ENCODE peak calls at places on chromosomes 4 and X, in ten cellular contexts. One of them, this sample, is unnamed.

GRCh38 chr4:9947168-9948062 is 73.9 kb downstream of the SLC2A9 start:
- DNase-seq in hypothalamus: no peak
- DNase-seq in fibroblast of the conjunctiva: no peak
- DNase-seq in astrocyte of the cerebellum: no peak
- DNase-seq in ovary: no peak
- DNase-seq in tibial nerve: no peak
- DNase-seq in mucosa of descending colon: no peak
- DNase-seq in heart left ventricle: no peak
- DNase-seq in activated CD8-positive, alpha-beta memory T cell treated with anti-CD3 and anti-CD28 coated beads for 4 hours: no peak
- DNase-seq in progenitor cell of endocrine pancreas: no peak
- DNase-seq in this sample: no peak

GRCh38 chr4:184250795-184251679 is 33.4 kb upstream of the ENPP6 start:
- DNase-seq in astrocyte of the cerebellum: peak; percentile 22
- DNase-seq in progenitor cell of endocrine pancreas: no peak
- DNase-seq in ovary: no peak
- DNase-seq in activated CD8-positive, alpha-beta memory T cell treated with anti-CD3 and anti-CD28 coated beads for 4 hours: no peak
- DNase-seq in hypothalamus: no peak
- DNase-seq in fibroblast of the conjunctiva: peak; percentile 23
- DNase-seq in tibial nerve: no peak
- DNase-seq in mucosa of descending colon: no peak
- DNase-seq in heart left ventricle: no peak
- DNase-seq in this sample: peak; percentile 62

GRCh38 chr4:80101768-80102116 is 28.7 kb upstream of the ANTXR2 start:
- DNase-seq in progenitor cell of endocrine pancreas: no peak
- DNase-seq in astrocyte of the cerebellum: no peak
- DNase-seq in activated CD8-positive, alpha-beta memory T cell treated with anti-CD3 and anti-CD28 coated beads for 4 hours: no peak
- DNase-seq in ovary: no peak
- DNase-seq in fibroblast of the conjunctiva: no peak
- DNase-seq in hypothalamus: no peak
- DNase-seq in heart left ventricle: no peak
- DNase-seq in tibial nerve: no peak
- DNase-seq in mucosa of descending colon: no peak
- DNase-seq in this sample: no peak

GRCh38 chrX:103699243-103699642 is 11.5 kb upstream of the TMEM31 start:
- DNase-seq in mucosa of descending colon: no peak
- DNase-seq in fibroblast of the conjunctiva: no peak
- DNase-seq in ovary: no peak
- DNase-seq in hypothalamus: no peak
- DNase-seq in activated CD8-positive, alpha-beta memory T cell treated with anti-CD3 and anti-CD28 coated beads for 4 hours: no peak
- DNase-seq in progenitor cell of endocrine pancreas: no peak
- DNase-seq in heart left ventricle: no peak
- DNase-seq in tibial nerve: no peak
- DNase-seq in astrocyte of the cerebellum: no peak
- DNase-seq in this sample: no peak

GRCh38 chr4:88531549-88531948 is 8.0 kb upstream of the PYURF start:
- DNase-seq in progenitor cell of endocrine pancreas: no peak
- DNase-seq in astrocyte of the cerebellum: no peak
- DNase-seq in hypothalamus: no peak
- DNase-seq in tibial nerve: no peak
- DNase-seq in fibroblast of the conjunctiva: no peak
- DNase-seq in heart left ventricle: no peak
- DNase-seq in activated CD8-positive, alpha-beta memory T cell treated with anti-CD3 and anti-CD28 coated beads for 4 hours: no peak
- DNase-seq in mucosa of descending colon: no peak
- DNase-seq in ovary: no peak
- DNase-seq in this sample: peak; percentile 13

GRCh38 chr4:55354648-55355047 is 8.6 kb downstream of the SRD5A3 start:
- DNase-seq in ovary: no peak
- DNase-seq in heart left ventricle: no peak
- DNase-seq in tibial nerve: no peak
- DNase-seq in astrocyte of the cerebellum: no peak
- DNase-seq in fibroblast of the conjunctiva: no peak
- DNase-seq in activated CD8-positive, alpha-beta memory T cell treated with anti-CD3 and anti-CD28 coated beads for 4 hours: no peak
- DNase-seq in hypothalamus: no peak
- DNase-seq in progenitor cell of endocrine pancreas: no peak
- DNase-seq in mucosa of descending colon: no peak
- DNase-seq in this sample: no peak

GRCh38 chr4:7515390-7515902 is 80.7 kb upstream of the PSAPL1 start:
- DNase-seq in astrocyte of the cerebellum: no peak
- DNase-seq in ovary: peak; percentile 46
- DNase-seq in tibial nerve: no peak
- DNase-seq in activated CD8-positive, alpha-beta memory T cell treated with anti-CD3 and anti-CD28 coated beads for 4 hours: no peak
- DNase-seq in fibroblast of the conjunctiva: no peak
- DNase-seq in heart left ventricle: no peak
- DNase-seq in hypothalamus: no peak
- DNase-seq in mucosa of descending colon: no peak
- DNase-seq in progenitor cell of endocrine pancreas: no peak
- DNase-seq in this sample: no peak

GRCh38 chr4:3442959-3443749 is 1.4 kb downstream of the HGFAC start:
- DNase-seq in ovary: peak; percentile 73
- DNase-seq in progenitor cell of endocrine pancreas: peak; percentile 52
- DNase-seq in activated CD8-positive, alpha-beta memory T cell treated with anti-CD3 and anti-CD28 coated beads for 4 hours: no peak
- DNase-seq in astrocyte of the cerebellum: no peak
- DNase-seq in fibroblast of the conjunctiva: no peak
- DNase-seq in mucosa of descending colon: peak; percentile 52
- DNase-seq in heart left ventricle: peak; percentile 30
- DNase-seq in tibial nerve: peak; percentile 18
- DNase-seq in hypothalamus: peak; percentile 10
- DNase-seq in this sample: peak; percentile 89

GRCh38 chrX:72123471-72124185 is 8.1 kb downstream of the RTL5 start:
- DNase-seq in hypothalamus: peak; percentile 14
- DNase-seq in progenitor cell of endocrine pancreas: no peak
- DNase-seq in fibroblast of the conjunctiva: no peak
- DNase-seq in tibial nerve: peak; percentile 20
- DNase-seq in mucosa of descending colon: no peak
- DNase-seq in activated CD8-positive, alpha-beta memory T cell treated with anti-CD3 and anti-CD28 coated beads for 4 hours: no peak
- DNase-seq in ovary: no peak
- DNase-seq in astrocyte of the cerebellum: no peak
- DNase-seq in heart left ventricle: peak; percentile 79
- DNase-seq in this sample: peak; percentile 14

GRCh38 chr4:2914220-2915126 is 48.7 kb downstream of the NOP14 start:
- DNase-seq in progenitor cell of endocrine pancreas: no peak
- DNase-seq in ovary: peak; percentile 25
- DNase-seq in tibial nerve: no peak
- DNase-seq in activated CD8-positive, alpha-beta memory T cell treated with anti-CD3 and anti-CD28 coated beads for 4 hours: no peak
- DNase-seq in heart left ventricle: no peak
- DNase-seq in astrocyte of the cerebellum: no peak
- DNase-seq in fibroblast of the conjunctiva: no peak
- DNase-seq in mucosa of descending colon: peak; percentile 36
- DNase-seq in hypothalamus: no peak
- DNase-seq in this sample: no peak

GRCh38 chr4:44522761-44523445 is 74.3 kb upstream of the KCTD8 start:
- DNase-seq in mucosa of descending colon: no peak
- DNase-seq in heart left ventricle: no peak
- DNase-seq in fibroblast of the conjunctiva: no peak
- DNase-seq in tibial nerve: no peak
- DNase-seq in activated CD8-positive, alpha-beta memory T cell treated with anti-CD3 and anti-CD28 coated beads for 4 hours: no peak
- DNase-seq in hypothalamus: no peak
- DNase-seq in ovary: no peak
- DNase-seq in astrocyte of the cerebellum: no peak
- DNase-seq in progenitor cell of endocrine pancreas: no peak
- DNase-seq in this sample: no peak

GRCh38 chr4:158181906-158182305 is 9.1 kb upstream of the GASK1B start:
- DNase-seq in astrocyte of the cerebellum: no peak
- DNase-seq in activated CD8-positive, alpha-beta memory T cell treated with anti-CD3 and anti-CD28 coated beads for 4 hours: no peak
- DNase-seq in progenitor cell of endocrine pancreas: no peak
- DNase-seq in tibial nerve: no peak
- DNase-seq in fibroblast of the conjunctiva: no peak
- DNase-seq in ovary: no peak
- DNase-seq in mucosa of descending colon: no peak
- DNase-seq in heart left ventricle: no peak
- DNase-seq in hypothalamus: no peak
- DNase-seq in this sample: no peak

GRCh38 chrX:17655232-17656034 is 81.9 kb upstream of the SCML1 start:
- DNase-seq in activated CD8-positive, alpha-beta memory T cell treated with anti-CD3 and anti-CD28 coated beads for 4 hours: no peak
- DNase-seq in heart left ventricle: peak; percentile 30
- DNase-seq in astrocyte of the cerebellum: no peak
- DNase-seq in mucosa of descending colon: peak; percentile 42
- DNase-seq in fibroblast of the conjunctiva: no peak
- DNase-seq in ovary: no peak
- DNase-seq in tibial nerve: no peak
- DNase-seq in hypothalamus: peak; percentile 11
- DNase-seq in progenitor cell of endocrine pancreas: no peak
- DNase-seq in this sample: peak; percentile 18

GRCh38 chr4:27267435-27268355 is 407.1 kb downstream of the STIM2 start:
- DNase-seq in fibroblast of the conjunctiva: no peak
- DNase-seq in mucosa of descending colon: no peak
- DNase-seq in hypothalamus: no peak
- DNase-seq in heart left ventricle: no peak
- DNase-seq in astrocyte of the cerebellum: no peak
- DNase-seq in tibial nerve: no peak
- DNase-seq in progenitor cell of endocrine pancreas: no peak
- DNase-seq in ovary: no peak
- DNase-seq in activated CD8-positive, alpha-beta memory T cell treated with anti-CD3 and anti-CD28 coated beads for 4 hours: no peak
- DNase-seq in this sample: no peak

GRCh38 chr4:4388418-4388817 is 1.5 kb downstream of the NSG1 start:
- DNase-seq in tibial nerve: no peak
- DNase-seq in fibroblast of the conjunctiva: no peak
- DNase-seq in mucosa of descending colon: no peak
- DNase-seq in activated CD8-positive, alpha-beta memory T cell treated with anti-CD3 and anti-CD28 coated beads for 4 hours: no peak
- DNase-seq in ovary: no peak
- DNase-seq in astrocyte of the cerebellum: no peak
- DNase-seq in progenitor cell of endocrine pancreas: no peak
- DNase-seq in heart left ventricle: no peak
- DNase-seq in hypothalamus: no peak
- DNase-seq in this sample: no peak

GRCh38 chr4:165873298-165874071 is 448 bp downstream of the TLL1 start:
- DNase-seq in activated CD8-positive, alpha-beta memory T cell treated with anti-CD3 and anti-CD28 coated beads for 4 hours: no peak
- DNase-seq in mucosa of descending colon: no peak
- DNase-seq in ovary: peak; percentile 43
- DNase-seq in progenitor cell of endocrine pancreas: peak; percentile 37
- DNase-seq in tibial nerve: no peak
- DNase-seq in astrocyte of the cerebellum: no peak
- DNase-seq in fibroblast of the conjunctiva: no peak
- DNase-seq in heart left ventricle: peak; percentile 32
- DNase-seq in hypothalamus: no peak
- DNase-seq in this sample: peak; percentile 73